ENCODE peak calls at places on chromosomes 1 and 21, in ten cellular contexts. H is GM23338, Q is breast epithelium, G is transverse colon, X is sigmoid colon, U is prostate gland, A is stomach, D is HCT116, V is suprapubic skin, K is Panc1. T is an unnamed sample.
A peak's percentile ranks its signal among the peaks of the same experiment; 100 is the strongest.

GRCh38 chr1:1437904-1438376 is 2.5 kb downstream of the VWA1 start:
- DNase-seq in V (no peak), H (no peak), Q (no peak), A (peak; percentile 73), G (peak; percentile 73), D (no peak), U (no peak), X (no peak), K (no peak), T (peak; percentile 74)

GRCh38 chr1:165444897-165445370 is at the start of gene RXRG:
- DNase-seq in V (no peak), X (peak; percentile 67), H (peak; percentile 74), U (peak; percentile 5), G (no peak), K (no peak), A (peak; percentile 42), Q (no peak), D (no peak), T (peak; percentile 90)

GRCh38 chr1:2633936-2634491 is 1.2 kb upstream of the MMEL1 start:
- DNase-seq in K (no peak), U (no peak), D (no peak), V (no peak), A (no peak), H (no peak), Q (peak; percentile 48), G (no peak), X (no peak), T (peak; percentile 50)

GRCh38 chr1:30881266-30882181 is 27.0 kb downstream of the SDC3 start:
- DNase-seq in D (no peak), K (no peak), X (no peak), Q (no peak), V (no peak), A (no peak), H (no peak), G (peak; percentile 27), U (no peak), T (no peak)

GRCh38 chr21:37356710-37357109 is 9.9 kb upstream of the DYRK1A start:
- DNase-seq in A (no peak), H (no peak), D (no peak), V (no peak), K (no peak), U (no peak), G (no peak), X (no peak), Q (no peak), T (no peak)

GRCh38 chr1:68231627-68232303 is 558 bp downstream of the WLS start:
- DNase-seq in U (peak; percentile 83), D (no peak), H (peak; percentile 67), G (peak; percentile 69), X (peak; percentile 92), Q (peak; percentile 61), A (peak; percentile 59), V (peak; percentile 84), K (no peak), T (no peak)

GRCh38 chr1:214318356-214318755 is 37.4 kb downstream of the SMYD2 start:
- DNase-seq in Q (no peak), H (no peak), G (no peak), U (no peak), D (no peak), K (no peak), A (no peak), X (no peak), V (no peak), T (no peak)

GRCh38 chr1:64679177-64679576 is 65.7 kb upstream of the RAVER2 start:
- DNase-seq in D (no peak), K (no peak), G (no peak), H (no peak), U (no peak), Q (no peak), X (no peak), V (no peak), A (no peak), T (no peak)

GRCh38 chr21:32411366-32412161 is 942 bp upstream of the EVA1C start:
- DNase-seq in D (no peak), X (peak; percentile 97), V (peak; percentile 98), Q (peak; percentile 88), G (peak; percentile 95), A (peak; percentile 97), K (no peak), H (peak; percentile 74), U (peak; percentile 93), T (peak; percentile 97)

GRCh38 chr1:244336232-244336899 is 115.3 kb downstream of the ADSS2 start:
- DNase-seq in V (no peak), D (no peak), U (no peak), K (no peak), A (no peak), Q (no peak), X (no peak), H (no peak), G (no peak), T (no peak)

GRCh38 chr21:25767921-25768320 is 33.1 kb downstream of the GABPA start:
- DNase-seq in Q (no peak), U (no peak), X (no peak), V (no peak), D (no peak), A (no peak), K (no peak), H (no peak), G (no peak), T (no peak)

GRCh38 chr1:66489146-66489545 is 44.8 kb upstream of the SGIP1 start:
- DNase-seq in Q (no peak), U (no peak), G (no peak), V (no peak), K (no peak), H (no peak), X (no peak), D (no peak), A (no peak), T (no peak)

GRCh38 chr1:172638885-172639831 is 19.7 kb upstream of the FASLG start:
- DNase-seq in X (no peak), A (no peak), K (peak; percentile 61), U (no peak), Q (no peak), G (no peak), D (peak; percentile 59), V (no peak), H (no peak), T (no peak)

GRCh38 chr1:53606197-53607095 is 132.5 kb downstream of the GLIS1 start:
- DNase-seq in H (peak; percentile 57), U (no peak), D (no peak), K (no peak), A (no peak), G (no peak), X (peak; percentile 53), Q (peak; percentile 30), V (peak; percentile 54), T (peak; percentile 18)

GRCh38 chr1:200364121-200364759 is 45.6 kb downstream of the ZNF281 start:
- DNase-seq in G (no peak), U (no peak), Q (no peak), X (no peak), A (no peak), K (no peak), D (no peak), H (peak; percentile 88), V (no peak), T (no peak)

GRCh38 chr1:2611034-2611501 is 21.7 kb downstream of the MMEL1 start:
- DNase-seq in U (no peak), X (peak; percentile 64), H (peak; percentile 90), V (peak; percentile 77), D (peak; percentile 62), A (peak; percentile 56), G (peak; percentile 77), K (no peak), Q (peak; percentile 50), T (peak; percentile 82)

GRCh38 chr1:14602131-14602530 is 3.6 kb downstream of the KAZN start:
- DNase-seq in D (no peak), X (peak; percentile 91), H (peak; percentile 37), K (no peak), A (peak; percentile 30), Q (no peak), G (peak; percentile 33), V (peak; percentile 85), U (no peak), T (peak; percentile 30)

GRCh38 chr1:26582836-26583460 is 53.4 kb downstream of the RPS6KA1 start:
- DNase-seq in Q (peak; percentile 38), K (no peak), U (no peak), G (no peak), H (no peak), A (no peak), V (no peak), D (no peak), X (no peak), T (no peak)

GRCh38 chr1:109294481-109294880 is 11.5 kb upstream of the PSRC1 start:
- DNase-seq in V (no peak), D (no peak), X (no peak), K (no peak), U (no peak), G (no peak), H (no peak), A (no peak), Q (no peak), T (no peak)

GRCh38 chr1:55428236-55428635 is 213.1 kb upstream of the USP24 start:
- DNase-seq in G (no peak), A (no peak), Q (no peak), U (no peak), V (no peak), X (no peak), K (no peak), D (no peak), H (no peak), T (no peak)
- H3K4me1 ChIP-seq in G (peaks cover 12% of the 10 kb centered on the region), A (peaks cover 57% of the 10 kb centered on the region), Q (no peaks in the 10 kb centered on the region), U (no peaks in the 10 kb centered on the region), V (peaks cover 8% of the 10 kb centered on the region), X (no peaks in the 10 kb centered on the region), K (peaks cover 21% of the 10 kb centered on the region), D (peaks cover 22% of the 10 kb centered on the region), H (no peaks in the 10 kb centered on the region), T (peaks cover 23% of the 10 kb centered on the region)

GRCh38 chr1:208222376-208223110 is 21.6 kb downstream of the PLXNA2 start:
- DNase-seq in X (no peak), Q (no peak), K (no peak), G (no peak), U (no peak), V (no peak), H (no peak), D (no peak), A (no peak), T (no peak)
- TF ChIP-seq POLR2AphosphoS5 in X (no peak), Q (no peak), K (no peak), G (no peak), U (no peak), V (no peak), H (no peak), D (no peak), A (no peak), T (no peak)

GRCh38 chr1:115379943-115380342 is 41.9 kb upstream of the NGF start:
- DNase-seq in K (no peak), X (no peak), A (no peak), D (no peak), U (no peak), H (no peak), Q (no peak), G (no peak), V (no peak), T (no peak)
- H3K4me1 ChIP-seq in K (no peaks in the 10 kb centered on the region), X (no peaks in the 10 kb centered on the region), A (no peaks in the 10 kb centered on the region), D (no peaks in the 10 kb centered on the region), U (no peaks in the 10 kb centered on the region), H (peaks cover 16% of the 10 kb centered on the region), Q (no peaks in the 10 kb centered on the region), G (no peaks in the 10 kb centered on the region), V (no peaks in the 10 kb centered on the region), T (no peaks in the 10 kb centered on the region)

GRCh38 chr1:159030311-159030710 is 20.6 kb downstream of the IFI16 start:
- DNase-seq in H (no peak), Q (no peak), G (no peak), A (no peak), X (no peak), V (no peak), K (no peak), D (no peak), U (no peak), T (no peak)

GRCh38 chr1:159025043-159025442 is 15.3 kb downstream of the IFI16 start:
- DNase-seq in A (no peak), X (no peak), D (no peak), Q (no peak), K (no peak), V (no peak), U (no peak), G (no peak), H (no peak), T (peak; percentile 41)

GRCh38 chr1:159030865-159031472 is 21.3 kb downstream of the IFI16 start:
- DNase-seq in U (no peak), V (no peak), A (no peak), G (no peak), D (no peak), X (no peak), K (no peak), Q (no peak), H (no peak), T (no peak)
- TF ChIP-seq POLR2AphosphoS5 in U (no peak), V (no peak), A (no peak), G (no peak), D (no peak), X (no peak), K (no peak), Q (no peak), H (no peak), T (no peak)

T was measured in upper lobe of left lung.